ENCODE peak calls at places on chromosomes 7 and 10, in nine cellular contexts. One of them, this sample, is unnamed.

GRCh38 chr10:74924251-74924954 is 98.0 kb downstream of the KAT6B start:
- DNase-seq in choroid plexus epithelial cell: peak
- DNase-seq in kidney tubule cell: peak
- DNase-seq in CD8-positive, alpha-beta memory T cell: no peak
- DNase-seq in HT1080: peak
- DNase-seq in GM03348: peak
- DNase-seq in HuH-7: no peak
- DNase-seq in left ventricle myocardium inferior: no peak
- DNase-seq in foreskin fibroblast: peak
- DNase-seq in this sample: peak

GRCh38 chr7:32948202-32948601 is 9.0 kb upstream of the FKBP9 start:
- DNase-seq in choroid plexus epithelial cell: no peak
- DNase-seq in kidney tubule cell: no peak
- DNase-seq in CD8-positive, alpha-beta memory T cell: no peak
- DNase-seq in HT1080: no peak
- DNase-seq in GM03348: no peak
- DNase-seq in HuH-7: no peak
- DNase-seq in left ventricle myocardium inferior: no peak
- DNase-seq in foreskin fibroblast: no peak
- DNase-seq in this sample: no peak

GRCh38 chr10:21030096-21030495 is 133.0 kb upstream of the NEBL start:
- DNase-seq in choroid plexus epithelial cell: peak
- DNase-seq in kidney tubule cell: peak
- DNase-seq in CD8-positive, alpha-beta memory T cell: no peak
- DNase-seq in HT1080: peak
- DNase-seq in GM03348: no peak
- DNase-seq in HuH-7: no peak
- DNase-seq in left ventricle myocardium inferior: no peak
- DNase-seq in foreskin fibroblast: no peak
- DNase-seq in this sample: peak

GRCh38 chr7:92678291-92678920 is 88.2 kb upstream of the FAM133B start:
- DNase-seq in choroid plexus epithelial cell: no peak
- DNase-seq in kidney tubule cell: no peak
- DNase-seq in CD8-positive, alpha-beta memory T cell: no peak
- DNase-seq in HT1080: no peak
- DNase-seq in GM03348: no peak
- DNase-seq in HuH-7: no peak
- DNase-seq in left ventricle myocardium inferior: no peak
- DNase-seq in foreskin fibroblast: no peak
- DNase-seq in this sample: no peak

GRCh38 chr10:29709484-29710002 is 74.8 kb upstream of the SVIL start:
- DNase-seq in choroid plexus epithelial cell: no peak
- DNase-seq in kidney tubule cell: no peak
- DNase-seq in CD8-positive, alpha-beta memory T cell: no peak
- DNase-seq in HT1080: no peak
- DNase-seq in GM03348: no peak
- DNase-seq in HuH-7: no peak
- DNase-seq in left ventricle myocardium inferior: no peak
- DNase-seq in foreskin fibroblast: no peak
- DNase-seq in this sample: no peak

GRCh38 chr10:93514496-93514895 is 18.1 kb downstream of the CEP55 start:
- DNase-seq in choroid plexus epithelial cell: no peak
- DNase-seq in kidney tubule cell: no peak
- DNase-seq in CD8-positive, alpha-beta memory T cell: no peak
- DNase-seq in HT1080: no peak
- DNase-seq in GM03348: no peak
- DNase-seq in HuH-7: no peak
- DNase-seq in left ventricle myocardium inferior: no peak
- DNase-seq in foreskin fibroblast: no peak
- DNase-seq in this sample: no peak

GRCh38 chr10:17510242-17510908 is 56.0 kb upstream of the ST8SIA6 start:
- DNase-seq in choroid plexus epithelial cell: no peak
- DNase-seq in kidney tubule cell: no peak
- DNase-seq in CD8-positive, alpha-beta memory T cell: no peak
- DNase-seq in HT1080: no peak
- DNase-seq in GM03348: no peak
- DNase-seq in HuH-7: no peak
- DNase-seq in left ventricle myocardium inferior: no peak
- DNase-seq in foreskin fibroblast: no peak
- DNase-seq in this sample: no peak

GRCh38 chr7:75962607-75963382 is 31.6 kb downstream of the TMEM120A start:
- DNase-seq in choroid plexus epithelial cell: peak
- DNase-seq in kidney tubule cell: peak
- DNase-seq in CD8-positive, alpha-beta memory T cell: no peak
- DNase-seq in HT1080: no peak
- DNase-seq in GM03348: peak
- DNase-seq in HuH-7: no peak
- DNase-seq in left ventricle myocardium inferior: no peak
- DNase-seq in foreskin fibroblast: peak
- DNase-seq in this sample: no peak

GRCh38 chr10:69489506-69490090 is 38.3 kb downstream of the TSPAN15 start:
- DNase-seq in choroid plexus epithelial cell: no peak
- DNase-seq in kidney tubule cell: no peak
- DNase-seq in CD8-positive, alpha-beta memory T cell: no peak
- DNase-seq in HT1080: no peak
- DNase-seq in GM03348: no peak
- DNase-seq in HuH-7: no peak
- DNase-seq in left ventricle myocardium inferior: peak
- DNase-seq in foreskin fibroblast: no peak
- DNase-seq in this sample: no peak

GRCh38 chr7:106047146-106047545 is 65.0 kb downstream of the SYPL1 start:
- DNase-seq in choroid plexus epithelial cell: no peak
- DNase-seq in kidney tubule cell: no peak
- DNase-seq in CD8-positive, alpha-beta memory T cell: no peak
- DNase-seq in HT1080: no peak
- DNase-seq in GM03348: no peak
- DNase-seq in HuH-7: no peak
- DNase-seq in left ventricle myocardium inferior: no peak
- DNase-seq in foreskin fibroblast: no peak
- DNase-seq in this sample: no peak

GRCh38 chr10:75243426-75243825 is 7.7 kb upstream of the COMTD1 start:
- DNase-seq in choroid plexus epithelial cell: no peak
- DNase-seq in kidney tubule cell: no peak
- DNase-seq in CD8-positive, alpha-beta memory T cell: no peak
- DNase-seq in HT1080: no peak
- DNase-seq in GM03348: no peak
- DNase-seq in HuH-7: no peak
- DNase-seq in left ventricle myocardium inferior: no peak
- DNase-seq in foreskin fibroblast: no peak
- DNase-seq in this sample: no peak

GRCh38 chr10:120599202-120599724 is 142.2 kb downstream of the PLPP4 start:
- DNase-seq in choroid plexus epithelial cell: no peak
- DNase-seq in kidney tubule cell: no peak
- DNase-seq in CD8-positive, alpha-beta memory T cell: no peak
- DNase-seq in HT1080: no peak
- DNase-seq in GM03348: no peak
- DNase-seq in HuH-7: no peak
- DNase-seq in left ventricle myocardium inferior: no peak
- DNase-seq in foreskin fibroblast: no peak
- DNase-seq in this sample: no peak

GRCh38 chr7:101919363-101920115 is 102.1 kb downstream of the CUX1 start:
- DNase-seq in choroid plexus epithelial cell: no peak
- DNase-seq in kidney tubule cell: no peak
- DNase-seq in CD8-positive, alpha-beta memory T cell: no peak
- DNase-seq in HT1080: no peak
- DNase-seq in GM03348: no peak
- DNase-seq in HuH-7: no peak
- DNase-seq in left ventricle myocardium inferior: no peak
- DNase-seq in foreskin fibroblast: no peak
- DNase-seq in this sample: no peak

GRCh38 chr10:22684707-22685106 is 29.7 kb downstream of the PIP4K2A start:
- DNase-seq in choroid plexus epithelial cell: no peak
- DNase-seq in kidney tubule cell: no peak
- DNase-seq in CD8-positive, alpha-beta memory T cell: no peak
- DNase-seq in HT1080: no peak
- DNase-seq in GM03348: no peak
- DNase-seq in HuH-7: no peak
- DNase-seq in left ventricle myocardium inferior: no peak
- DNase-seq in foreskin fibroblast: peak
- DNase-seq in this sample: no peak

GRCh38 chr10:123997486-123998196 is 95.8 kb downstream of the CHST15 start:
- DNase-seq in choroid plexus epithelial cell: peak
- DNase-seq in kidney tubule cell: peak
- DNase-seq in CD8-positive, alpha-beta memory T cell: no peak
- DNase-seq in HT1080: peak
- DNase-seq in GM03348: peak
- DNase-seq in HuH-7: no peak
- DNase-seq in left ventricle myocardium inferior: no peak
- DNase-seq in foreskin fibroblast: peak
- DNase-seq in this sample: peak

GRCh38 chr7:30931161-30931926 is 19.7 kb downstream of the AQP1 start:
- DNase-seq in choroid plexus epithelial cell: no peak
- DNase-seq in kidney tubule cell: peak
- DNase-seq in CD8-positive, alpha-beta memory T cell: no peak
- DNase-seq in HT1080: no peak
- DNase-seq in GM03348: peak
- DNase-seq in HuH-7: peak
- DNase-seq in left ventricle myocardium inferior: peak
- DNase-seq in foreskin fibroblast: no peak
- DNase-seq in this sample: no peak

GRCh38 chr10:78852856-78853255 is 215.9 kb upstream of the ZMIZ1 start:
- DNase-seq in choroid plexus epithelial cell: peak
- DNase-seq in kidney tubule cell: peak
- DNase-seq in CD8-positive, alpha-beta memory T cell: no peak
- DNase-seq in HT1080: peak
- DNase-seq in GM03348: no peak
- DNase-seq in HuH-7: peak
- DNase-seq in left ventricle myocardium inferior: no peak
- DNase-seq in foreskin fibroblast: no peak
- DNase-seq in this sample: peak

GRCh38 chr10:24223953-24224352 is 15.0 kb downstream of the KIAA1217 start:
- DNase-seq in choroid plexus epithelial cell: peak
- DNase-seq in kidney tubule cell: no peak
- DNase-seq in CD8-positive, alpha-beta memory T cell: no peak
- DNase-seq in HT1080: no peak
- DNase-seq in GM03348: no peak
- DNase-seq in HuH-7: no peak
- DNase-seq in left ventricle myocardium inferior: no peak
- DNase-seq in foreskin fibroblast: no peak
- DNase-seq in this sample: no peak

GRCh38 chr10:75195035-75195763 is 15.4 kb upstream of the VDAC2 start:
- DNase-seq in choroid plexus epithelial cell: peak
- DNase-seq in kidney tubule cell: peak
- DNase-seq in CD8-positive, alpha-beta memory T cell: no peak
- DNase-seq in HT1080: no peak
- DNase-seq in GM03348: peak
- DNase-seq in HuH-7: no peak
- DNase-seq in left ventricle myocardium inferior: no peak
- DNase-seq in foreskin fibroblast: peak
- DNase-seq in this sample: peak

GRCh38 chr10:1309969-1310789 is 254.0 kb downstream of the WDR37 start:
- DNase-seq in choroid plexus epithelial cell: no peak
- DNase-seq in kidney tubule cell: no peak
- DNase-seq in CD8-positive, alpha-beta memory T cell: no peak
- DNase-seq in HT1080: no peak
- DNase-seq in GM03348: no peak
- DNase-seq in HuH-7: no peak
- DNase-seq in left ventricle myocardium inferior: no peak
- DNase-seq in foreskin fibroblast: no peak
- DNase-seq in this sample: no peak

GRCh38 chr7:19112290-19113000 is 5.0 kb downstream of the TWIST1 start:
- DNase-seq in choroid plexus epithelial cell: peak
- DNase-seq in kidney tubule cell: no peak
- DNase-seq in CD8-positive, alpha-beta memory T cell: no peak
- DNase-seq in HT1080: no peak
- DNase-seq in GM03348: no peak
- DNase-seq in HuH-7: no peak
- DNase-seq in left ventricle myocardium inferior: no peak
- DNase-seq in foreskin fibroblast: peak
- DNase-seq in this sample: no peak

GRCh38 chr7:105519353-105519752 is 2.7 kb downstream of the PUS7 start:
- DNase-seq in choroid plexus epithelial cell: no peak
- DNase-seq in kidney tubule cell: peak
- DNase-seq in CD8-positive, alpha-beta memory T cell: no peak
- DNase-seq in HT1080: no peak
- DNase-seq in GM03348: no peak
- DNase-seq in HuH-7: no peak
- DNase-seq in left ventricle myocardium inferior: no peak
- DNase-seq in foreskin fibroblast: no peak
- DNase-seq in this sample: no peak

GRCh38 chr7:17713584-17713983 is 226.7 kb downstream of the SNX13 start:
- DNase-seq in choroid plexus epithelial cell: no peak
- DNase-seq in kidney tubule cell: no peak
- DNase-seq in CD8-positive, alpha-beta memory T cell: no peak
- DNase-seq in HT1080: peak
- DNase-seq in GM03348: no peak
- DNase-seq in HuH-7: no peak
- DNase-seq in left ventricle myocardium inferior: no peak
- DNase-seq in foreskin fibroblast: no peak
- DNase-seq in this sample: no peak

GRCh38 chr10:33600381-33600780 is 265.9 kb upstream of the NRP1 start:
- DNase-seq in choroid plexus epithelial cell: peak
- DNase-seq in kidney tubule cell: peak
- DNase-seq in CD8-positive, alpha-beta memory T cell: no peak
- DNase-seq in HT1080: peak
- DNase-seq in GM03348: no peak
- DNase-seq in HuH-7: no peak
- DNase-seq in left ventricle myocardium inferior: no peak
- DNase-seq in foreskin fibroblast: peak
- DNase-seq in this sample: peak

GRCh38 chr10:77351386-77351785 is 286.2 kb downstream of the KCNMA1 start:
- DNase-seq in choroid plexus epithelial cell: peak
- DNase-seq in kidney tubule cell: peak
- DNase-seq in CD8-positive, alpha-beta memory T cell: no peak
- DNase-seq in HT1080: peak
- DNase-seq in GM03348: peak
- DNase-seq in HuH-7: no peak
- DNase-seq in left ventricle myocardium inferior: no peak
- DNase-seq in foreskin fibroblast: peak
- DNase-seq in this sample: no peak

GRCh38 chr7:132941433-132941832 is 140.5 kb downstream of the CHCHD3 start:
- DNase-seq in choroid plexus epithelial cell: no peak
- DNase-seq in kidney tubule cell: no peak
- DNase-seq in CD8-positive, alpha-beta memory T cell: no peak
- DNase-seq in HT1080: no peak
- DNase-seq in GM03348: no peak
- DNase-seq in HuH-7: no peak
- DNase-seq in left ventricle myocardium inferior: no peak
- DNase-seq in foreskin fibroblast: no peak
- DNase-seq in this sample: no peak

GRCh38 chr7:7911339-7911738 is 57.3 kb upstream of the GLCCI1 start:
- DNase-seq in choroid plexus epithelial cell: peak
- DNase-seq in kidney tubule cell: peak
- DNase-seq in CD8-positive, alpha-beta memory T cell: no peak
- DNase-seq in HT1080: peak
- DNase-seq in GM03348: peak
- DNase-seq in HuH-7: peak
- DNase-seq in left ventricle myocardium inferior: no peak
- DNase-seq in foreskin fibroblast: peak
- DNase-seq in this sample: peak

GRCh38 chr7:96285579-96285978 is 36.3 kb downstream of the SLC25A13 start:
- DNase-seq in choroid plexus epithelial cell: no peak
- DNase-seq in kidney tubule cell: no peak
- DNase-seq in CD8-positive, alpha-beta memory T cell: no peak
- DNase-seq in HT1080: no peak
- DNase-seq in GM03348: no peak
- DNase-seq in HuH-7: no peak
- DNase-seq in left ventricle myocardium inferior: no peak
- DNase-seq in foreskin fibroblast: no peak
- DNase-seq in this sample: no peak

GRCh38 chr7:81956520-81956919 is 186.7 kb upstream of the HGF start:
- DNase-seq in choroid plexus epithelial cell: peak
- DNase-seq in kidney tubule cell: peak
- DNase-seq in CD8-positive, alpha-beta memory T cell: no peak
- DNase-seq in HT1080: peak
- DNase-seq in GM03348: peak
- DNase-seq in HuH-7: peak
- DNase-seq in left ventricle myocardium inferior: no peak
- DNase-seq in foreskin fibroblast: peak
- DNase-seq in this sample: peak

GRCh38 chr10:71968553-71969474 is 4.6 kb downstream of the CHST3 start:
- DNase-seq in choroid plexus epithelial cell: no peak
- DNase-seq in kidney tubule cell: peak
- DNase-seq in CD8-positive, alpha-beta memory T cell: no peak
- DNase-seq in HT1080: peak
- DNase-seq in GM03348: peak
- DNase-seq in HuH-7: no peak
- DNase-seq in left ventricle myocardium inferior: no peak
- DNase-seq in foreskin fibroblast: no peak
- DNase-seq in this sample: no peak

This sample was measured in bronchial epithelial cell.